ENCODE peak calls at places on chromosomes 6 and 20, in nine cellular contexts. V, N, H, U, E, Y, M, A and Q are unnamed samples.

GRCh38 chr6:12158686-12159415 is 131.3 kb upstream of the EDN1 start:
- DNase-seq in V (no peak), N (no peak), H (no peak), U (no peak), E (no peak), Y (no peak), M (no peak), A (no peak), Q (no peak)

GRCh38 chr6:104771258-104771832 is 88.4 kb downstream of the HACE1 start:
- DNase-seq in V (no peak), N (no peak), H (peak; percentile 10), U (no peak), E (no peak), Y (no peak), M (no peak), A (no peak), Q (no peak)

GRCh38 chr6:107320126-107320525 is 139.2 kb downstream of the PDSS2 start:
- DNase-seq in V (no peak), N (no peak), H (no peak), U (no peak), E (no peak), Y (no peak), M (no peak), A (no peak), Q (no peak)

GRCh38 chr6:161342039-161342438 is 68.2 kb upstream of the AGPAT4 start:
- DNase-seq in V (no peak), N (no peak), H (no peak), U (no peak), E (no peak), Y (no peak), M (no peak), A (no peak), Q (no peak)

GRCh38 chr6:113875470-113875869 is 18.3 kb downstream of the MARCKS start:
- DNase-seq in V (no peak), N (no peak), H (peak; percentile 25), U (no peak), E (no peak), Y (no peak), M (no peak), A (no peak), Q (no peak)

GRCh38 chr6:15086273-15087158 is 159.4 kb upstream of the JARID2 start:
- DNase-seq in V (peak; percentile 38), N (no peak), H (no peak), U (no peak), E (peak; percentile 39), Y (no peak), M (no peak), A (no peak), Q (no peak)

GRCh38 chr6:26251354-26252081 is 113.5 kb upstream of the BTN3A2 start:
- DNase-seq in V (peak; percentile 84), N (peak; percentile 72), H (peak; percentile 95), U (peak; percentile 65), E (peak; percentile 57), Y (peak; percentile 87), M (peak; percentile 77), A (peak; percentile 23), Q (no peak)

GRCh38 chr6:81985191-81985590 is 232.7 kb upstream of the TENT5A start:
- DNase-seq in V (no peak), N (no peak), H (no peak), U (no peak), E (no peak), Y (no peak), M (no peak), A (no peak), Q (no peak)

GRCh38 chr20:46814366-46815232 is 80.0 kb upstream of the EYA2 start:
- DNase-seq in V (no peak), N (peak; percentile 78), H (no peak), U (no peak), E (peak; percentile 33), Y (no peak), M (no peak), A (no peak), Q (no peak)

GRCh38 chr20:57663681-57664451 is 43.6 kb upstream of the ZBP1 start:
- DNase-seq in V (no peak), N (no peak), H (no peak), U (peak; percentile 8), E (no peak), Y (peak; percentile 71), M (no peak), A (no peak), Q (peak; percentile 57)

GRCh38 chr6:75611011-75611701 is 9.5 kb downstream of the SENP6 start:
- DNase-seq in V (no peak), N (no peak), H (no peak), U (no peak), E (no peak), Y (no peak), M (no peak), A (no peak), Q (no peak)

GRCh38 chr6:144683216-144684070 is 398.3 kb downstream of the UTRN start:
- DNase-seq in V (no peak), N (no peak), H (no peak), U (no peak), E (no peak), Y (no peak), M (no peak), A (no peak), Q (no peak)

GRCh38 chr6:43521836-43522235 is 4.9 kb downstream of the POLR1C start:
- DNase-seq in V (no peak), N (no peak), H (no peak), U (no peak), E (no peak), Y (no peak), M (no peak), A (no peak), Q (no peak)

GRCh38 chr20:62914970-62915457 is 11.3 kb downstream of the DIDO1 start:
- DNase-seq in V (no peak), N (no peak), H (no peak), U (no peak), E (no peak), Y (no peak), M (no peak), A (no peak), Q (no peak)
- H3K4me1 ChIP-seq in V (peaks cover 26% of the 10 kb centered on the region), N (peaks cover 5% of the 10 kb centered on the region), H (peaks cover 3% of the 10 kb centered on the region), U (peaks cover 6% of the 10 kb centered on the region), E (peaks cover 68% of the 10 kb centered on the region), Y (peaks cover 78% of the 10 kb centered on the region), M (peaks cover 71% of the 10 kb centered on the region), A (peaks cover 84% of the 10 kb centered on the region), Q (peaks cover 61% of the 10 kb centered on the region)

GRCh38 chr6:153437193-153437592 is 306.1 kb upstream of the RGS17 start:
- DNase-seq in V (no peak), N (no peak), H (no peak), U (no peak), E (no peak), Y (no peak), M (no peak), A (no peak), Q (no peak)

GRCh38 chr6:153436346-153436745 is 305.3 kb upstream of the RGS17 start:
- DNase-seq in V (no peak), N (no peak), H (no peak), U (no peak), E (no peak), Y (no peak), M (no peak), A (no peak), Q (no peak)

GRCh38 chr6:153435787-153436186 is 304.7 kb upstream of the RGS17 start:
- DNase-seq in V (no peak), N (no peak), H (no peak), U (no peak), E (no peak), Y (no peak), M (no peak), A (no peak), Q (no peak)
- H3K9me3 ChIP-seq in V (no peaks in the 10 kb centered on the region), N (no peaks in the 10 kb centered on the region), H (no peaks in the 10 kb centered on the region), U (no peaks in the 10 kb centered on the region), E (no peaks in the 10 kb centered on the region), Y (no peaks in the 10 kb centered on the region), M (no peaks in the 10 kb centered on the region), A (no peaks in the 10 kb centered on the region), Q (no peaks in the 10 kb centered on the region)

DNA sequence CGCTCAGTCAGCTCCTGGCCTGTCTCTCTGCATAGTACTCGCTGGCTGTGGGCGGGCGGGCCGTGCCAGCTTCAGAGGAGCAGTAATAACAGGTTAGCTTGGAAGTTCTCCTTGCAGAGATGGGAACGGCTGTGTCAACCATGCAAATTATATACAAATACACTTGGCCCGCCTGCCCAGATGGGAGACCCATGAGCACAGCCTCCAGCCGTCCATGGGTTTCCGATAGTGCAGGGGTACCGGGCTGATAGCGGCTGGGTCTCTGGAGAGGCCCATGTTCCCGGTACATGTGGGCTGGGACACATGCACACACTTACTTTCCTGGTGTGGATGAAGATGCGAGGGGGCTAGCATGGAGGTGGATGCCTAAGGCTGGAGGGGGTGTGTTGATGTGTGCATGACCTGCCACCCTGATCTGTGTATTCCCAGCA is 12.8 kb upstream of the ZNF831 start:
- DNase-seq in V (no peak), N (no peak), H (no peak), U (no peak), E (no peak), Y (no peak), M (peak; percentile 48), A (no peak), Q (no peak)
- H3K27me3 ChIP-seq in V (no peaks in the 10 kb centered on the region), N (peaks cover 8% of the 10 kb centered on the region), H (peaks cover 96% of the 10 kb centered on the region), U (no peaks in the 10 kb centered on the region), E (no peaks in the 10 kb centered on the region), Y (no peaks in the 10 kb centered on the region), M (no peaks in the 10 kb centered on the region), A (no peaks in the 10 kb centered on the region), Q (no peaks in the 10 kb centered on the region)

GRCh38 chr20:37351689-37352610 is 6.0 kb downstream of the SRC start:
- DNase-seq in V (no peak), N (no peak), H (no peak), U (no peak), E (no peak), Y (peak; percentile 38), M (no peak), A (no peak), Q (no peak)
- H3K4me1 ChIP-seq in V (peaks cover 6% of the 10 kb centered on the region), N (peaks cover 1% of the 10 kb centered on the region), H (no peaks in the 10 kb centered on the region), U (peaks cover 3% of the 10 kb centered on the region), E (peaks cover 82% of the 10 kb centered on the region), Y (no peaks in the 10 kb centered on the region), M (no peaks in the 10 kb centered on the region), A (peaks cover 12% of the 10 kb centered on the region), Q (no peaks in the 10 kb centered on the region)

DNA sequence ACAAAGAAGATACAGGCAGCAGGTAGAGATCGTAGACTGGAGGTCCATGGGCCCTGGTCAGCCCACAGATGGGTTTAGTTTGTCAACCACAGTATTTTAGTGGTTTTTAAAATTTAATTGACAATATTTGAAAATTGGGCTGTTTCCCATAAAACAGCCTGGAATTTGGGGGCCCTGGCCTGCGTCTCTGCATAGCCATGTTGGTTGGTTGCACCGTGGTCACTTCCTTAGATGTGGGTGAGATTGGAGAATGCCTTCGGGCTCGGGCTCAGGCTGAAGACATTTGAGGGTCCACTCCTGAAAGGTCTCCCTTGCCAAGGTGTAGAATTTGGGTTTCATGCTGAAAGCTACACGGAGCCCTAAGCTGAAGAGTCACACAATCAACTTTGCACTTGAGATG is 7.7 kb downstream of the DUSP22 start:
- DNase-seq in V (no peak), N (no peak), H (no peak), U (no peak), E (no peak), Y (no peak), M (peak; percentile 45), A (no peak), Q (no peak)
- H3K9me3 ChIP-seq in V (no peaks in the 10 kb centered on the region), N (no peaks in the 10 kb centered on the region), H (no peaks in the 10 kb centered on the region), U (no peaks in the 10 kb centered on the region), E (no peaks in the 10 kb centered on the region), Y (no peaks in the 10 kb centered on the region), M (no peaks in the 10 kb centered on the region), A (no peaks in the 10 kb centered on the region), Q (no peaks in the 10 kb centered on the region)

GRCh38 chr6:37532122-37532521 is 32.4 kb upstream of the CCDC167 start:
- DNase-seq in V (no peak), N (no peak), H (no peak), U (no peak), E (no peak), Y (no peak), M (no peak), A (no peak), Q (no peak)
- H3K27me3 ChIP-seq in V (peaks cover 27% of the 10 kb centered on the region), N (no peaks in the 10 kb centered on the region), H (peaks cover 53% of the 10 kb centered on the region), U (no peaks in the 10 kb centered on the region), E (peaks cover 96% of the 10 kb centered on the region), Y (peaks cover 14% of the 10 kb centered on the region), M (no peaks in the 10 kb centered on the region), A (peaks cover 71% of the 10 kb centered on the region), Q (peaks cover 13% of the 10 kb centered on the region)